ENCODE peak calls at places on chromosomes 11 and 22, in seven cellular contexts. L, E, S, Z, W, I and U are unnamed samples.
A peak's percentile ranks its signal among the peaks of the same experiment; 100 is the strongest.

GRCh38 chr11:61018059-61018458 is 46.6 kb downstream of the CD6 start:
- DNase-seq in Z (no peak), E (no peak), I (no peak), S (no peak), L (no peak), W (no peak), U (no peak)

GRCh38 chr11:92886243-92886905 is 83.1 kb upstream of the MTNR1B start:
- DNase-seq in Z (peak; percentile 12), S (peak; percentile 61), I (peak; percentile 67), L (no peak), E (no peak), W (no peak), U (no peak)

GRCh38 chr22:41844036-41844435 is 11.1 kb downstream of the SREBF2 start:
- DNase-seq in L (no peak), S (no peak), E (no peak), W (no peak), I (no peak), Z (no peak), U (no peak)

GRCh38 chr11:112343368-112344039 is 82.8 kb upstream of the PLET1 start:
- DNase-seq in L (no peak), Z (no peak), I (no peak), W (no peak), E (no peak), S (peak; percentile 54), U (no peak)

GRCh38 chr11:69444381-69445130 is 36.9 kb upstream of the LINC01488 start:
- DNase-seq in L (no peak), I (peak; percentile 84), Z (peak; percentile 69), W (no peak), E (no peak), S (peak; percentile 93), U (no peak)

GRCh38 chr22:47558828-47559700 is 796.6 kb downstream of the TBC1D22A start:
- DNase-seq in E (no peak), I (no peak), S (no peak), Z (no peak), L (no peak), W (no peak), U (no peak)

GRCh38 chr11:2524446-2525165 is 79.8 kb downstream of the KCNQ1 start:
- DNase-seq in Z (no peak), E (no peak), L (no peak), S (no peak), I (no peak), W (no peak), U (no peak)

GRCh38 chr11:70454197-70454767 is 56.0 kb downstream of the CTTN start:
- DNase-seq in E (no peak), Z (no peak), L (no peak), I (no peak), S (no peak), W (no peak), U (no peak)

GRCh38 chr22:24727218-24727851 is 47.2 kb downstream of the PIWIL3 start:
- DNase-seq in E (no peak), W (no peak), L (no peak), I (peak; percentile 25), Z (peak; percentile 47), S (peak; percentile 94), U (no peak)